ENCODE peak calls at places on chromosomes 1 and 21, in four cellular contexts. J, N, K and T are unnamed samples. For H3K27me3, the result is how much of the 10 kb centered on the place peaks cover.

GRCh38 chr1:172630060-172630818 is 28.7 kb upstream of the FASLG start:
- DNase-seq in J (no peak), N (no peak), K (peak), T (no peak)

GRCh38 chr1:3014041-3014440 is 7.2 kb upstream of the ACTRT2 start:
- DNase-seq in J (no peak), N (no peak), K (no peak), T (peak)

GRCh38 chr1:201705389-201705788 is 123.6 kb upstream of the IPO9 start:
- DNase-seq in J (no peak), N (no peak), K (no peak), T (no peak)

GRCh38 chr1:61741682-61742619 is at the start of gene PATJ:
- DNase-seq in J (no peak), N (peak), K (peak), T (no peak)

GRCh38 chr1:59738152-59738551 is 76.6 kb upstream of the HOOK1 start:
- DNase-seq in J (peak), N (no peak), K (peak), T (no peak)

GRCh38 chr1:41764608-41765007 is 154.1 kb downstream of the HIVEP3 start:
- DNase-seq in J (no peak), N (no peak), K (no peak), T (peak)

GRCh38 chr21:29114765-29115164 is 15.7 kb upstream of the MAP3K7CL start:
- DNase-seq in J (peak), N (peak), K (peak), T (no peak)

GRCh38 chr1:94237291-94238226 is at the start of gene ARHGAP29:
- DNase-seq in J (peak), N (peak), K (peak), T (peak)

GRCh38 chr21:39364949-39365348 is 16.1 kb upstream of the HMGN1 start:
- DNase-seq in J (no peak), N (no peak), K (no peak), T (no peak)

GRCh38 chr21:26850116-26850643 is 5.0 kb upstream of the ADAMTS1 start:
- DNase-seq in J (peak), N (no peak), K (peak), T (peak)

GRCh38 chr1:46517010-46517600 is 27.5 kb downstream of the DMBX1 start:
- DNase-seq in J (no peak), N (peak), K (peak), T (no peak)

GRCh38 chr1:43235451-43236121 is 34.2 kb upstream of the TMEM125 start:
- DNase-seq in J (no peak), N (no peak), K (peak), T (no peak)

GRCh38 chr1:76256289-76257223 is 182.0 kb downstream of the ST6GALNAC3 start:
- DNase-seq in J (no peak), N (no peak), K (no peak), T (no peak)

GRCh38 chr21:32554832-32555436 is 30.4 kb downstream of the TCP10L start:
- DNase-seq in J (no peak), N (no peak), K (no peak), T (no peak)

GRCh38 chr1:223831755-223832636 is 13.8 kb downstream of the TP53BP2 start:
- DNase-seq in J (peak), N (peak), K (peak), T (no peak)
- H3K27ac ChIP-seq in J (peak), N (peak), K (peak), T (no peak)

GRCh38 chr1:88462481-88463261 is 221.4 kb upstream of the PKN2 start:
- DNase-seq in J (peak), N (no peak), K (peak), T (no peak)
- H2AFZ ChIP-seq in J (peak), N (no peak), K (peak), T (no peak)

GRCh38 chr1:50425376-50426107 is 2.3 kb upstream of the DMRTA2 start:
- DNase-seq in J (no peak), N (no peak), K (no peak), T (no peak)
- H3K27me3 ChIP-seq in J (half or more), N (under half), K (under half), T (under half)

GRCh38 chr1:23381233-23381885 is 11.7 kb upstream of the ZNF436 start:
- DNase-seq in J (no peak), N (no peak), K (no peak), T (no peak)

GRCh38 chr1:23384312-23385058 is 14.8 kb upstream of the ZNF436 start:
- DNase-seq in J (peak), N (peak), K (peak), T (no peak)

GRCh38 chr1:23380719-23381118 is 11.1 kb upstream of the ZNF436 start:
- DNase-seq in J (no peak), N (no peak), K (no peak), T (no peak)

GRCh38 chr1:23385119-23385621 is 15.5 kb upstream of the ZNF436 start:
- DNase-seq in J (peak), N (no peak), K (no peak), T (no peak)

DNA sequence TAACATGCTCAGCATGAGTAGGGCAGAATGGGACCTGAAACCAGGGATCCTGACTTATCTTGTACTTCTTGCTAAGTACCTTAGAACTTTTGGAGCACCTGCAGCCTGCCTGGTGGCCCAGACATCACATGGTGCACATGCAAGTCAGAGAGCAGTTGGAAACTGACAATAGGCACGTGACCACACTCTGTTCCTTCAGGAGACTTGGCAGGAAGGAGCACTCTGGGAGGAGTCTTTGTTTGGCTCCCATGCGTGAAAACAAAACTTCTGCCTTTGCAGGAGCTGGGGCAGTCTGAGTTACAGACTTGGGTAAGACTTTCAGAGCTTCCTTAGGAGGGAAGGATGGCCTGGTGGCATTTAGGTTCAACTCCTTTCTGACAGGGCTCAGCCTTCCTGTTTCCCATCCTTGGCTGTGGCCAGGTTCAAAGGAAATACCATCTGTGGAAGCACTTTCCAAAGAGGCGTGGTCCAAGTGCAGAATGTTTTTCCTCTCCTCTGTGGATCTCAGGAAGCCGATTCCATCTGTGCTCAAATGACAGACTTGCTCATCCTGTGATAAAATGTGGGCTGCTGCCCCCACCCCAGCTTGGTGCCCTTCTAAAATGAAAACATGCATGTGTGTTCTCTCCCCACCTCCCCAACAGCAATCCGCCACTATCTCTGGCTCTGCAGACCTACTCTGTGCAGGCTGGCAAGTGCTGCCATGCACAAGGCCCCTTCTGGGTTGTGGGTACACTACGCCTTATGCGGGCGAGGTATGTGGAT is 14.1 kb upstream of the ZNF436 start:
- DNase-seq in J (no peak), N (no peak), K (no peak), T (no peak)
- H3K27ac ChIP-seq in J (no peak), N (no peak), K (no peak), T (no peak)

GRCh38 chr1:20215716-20216115 is 29.4 kb upstream of the PLA2G2C start:
- DNase-seq in J (no peak), N (no peak), K (no peak), T (no peak)

GRCh38 chr1:20212099-20212684 is 25.9 kb upstream of the PLA2G2C start:
- DNase-seq in J (no peak), N (no peak), K (peak), T (no peak)

GRCh38 chr1:20211511-20211931 is 25.2 kb upstream of the PLA2G2C start:
- DNase-seq in J (no peak), N (peak), K (peak), T (no peak)

GRCh38 chr1:20210736-20211405 is 24.6 kb upstream of the PLA2G2C start:
- DNase-seq in J (no peak), N (peak), K (no peak), T (no peak)

DNA sequence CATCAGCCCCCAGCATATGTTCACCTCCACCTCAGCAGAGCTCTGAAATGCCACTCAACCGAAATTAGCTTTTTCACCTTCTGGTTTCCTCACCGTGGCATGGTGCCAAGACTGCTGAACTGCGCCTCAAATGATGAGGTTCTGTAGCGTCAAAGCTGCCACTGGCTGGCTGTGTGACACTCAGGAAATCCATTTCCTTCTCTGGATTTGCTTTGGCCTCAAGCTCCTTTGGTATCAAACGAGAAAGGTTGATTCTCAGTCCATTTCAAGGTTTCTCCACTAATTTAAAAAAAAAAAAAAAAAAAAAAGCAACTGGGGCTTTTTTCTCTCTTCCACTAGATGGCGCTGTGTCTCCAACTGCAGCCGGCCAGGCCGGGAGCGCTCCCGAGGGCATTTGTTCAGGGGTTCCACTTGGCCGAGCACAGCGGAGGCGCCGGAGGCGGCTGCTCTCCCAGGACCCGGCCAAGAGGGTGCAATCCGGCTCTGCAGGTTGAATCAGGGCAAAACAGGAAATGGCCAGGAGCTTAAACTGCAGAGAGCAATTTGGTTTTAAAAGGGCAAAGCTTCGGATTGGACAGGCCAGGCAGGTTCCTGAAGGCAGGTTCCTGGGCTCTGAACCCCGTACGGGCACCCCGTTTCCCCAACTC is 26.5 kb upstream of the PLA2G2C start:
- DNase-seq in J (no peak), N (peak), K (peak), T (peak)
- H2AFZ ChIP-seq in J (no peak), N (peak), K (peak), T (no peak)

GRCh38 chr1:170203693-170204092 is 57.9 kb downstream of the NTMT2 start:
- DNase-seq in J (no peak), N (no peak), K (no peak), T (no peak)
- H3K27me3 ChIP-seq in J (under half), N (under half), K (under half), T (under half)

GRCh38 chr1:206752481-206752880 is 18.1 kb upstream of the IL19 start:
- DNase-seq in J (no peak), N (no peak), K (no peak), T (no peak)

GRCh38 chr1:206751891-206752290 is 18.7 kb upstream of the IL19 start:
- DNase-seq in J (no peak), N (no peak), K (no peak), T (no peak)

GRCh38 chr1:206744683-206745082 is 25.9 kb upstream of the IL19 start:
- DNase-seq in J (no peak), N (no peak), K (no peak), T (no peak)

GRCh38 chr1:206745301-206745700 is 25.3 kb upstream of the IL19 start:
- DNase-seq in J (no peak), N (no peak), K (no peak), T (no peak)

GRCh38 chr1:206748348-206749034 is 22.1 kb upstream of the IL19 start:
- DNase-seq in J (no peak), N (no peak), K (no peak), T (no peak)
- H3K27ac ChIP-seq in J (no peak), N (no peak), K (no peak), T (no peak)

DNA sequence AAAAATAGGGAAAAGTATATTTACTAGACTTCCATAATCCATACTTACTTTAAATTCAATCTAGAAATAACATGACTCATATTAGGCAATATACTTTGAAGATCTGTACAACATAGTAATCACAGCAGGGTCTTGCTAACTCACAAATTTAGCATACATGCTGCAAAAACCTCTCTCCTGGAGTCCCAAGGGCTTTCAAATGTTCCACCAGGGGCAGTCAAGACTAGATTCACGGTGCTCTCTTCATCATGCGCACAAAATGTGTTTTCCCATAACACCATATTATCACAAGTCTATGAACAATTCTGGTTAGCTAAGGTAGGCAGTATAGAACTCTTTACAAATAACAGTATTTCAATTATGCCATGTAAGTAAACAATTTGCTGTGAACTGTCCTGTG is 45.8 kb downstream of the SSX2IP start:
- DNase-seq in J (no peak), N (no peak), K (no peak), T (no peak)
- H2AFZ ChIP-seq in J (no peak), N (no peak), K (no peak), T (no peak)

GRCh38 chr1:8136766-8137165 is 110.7 kb upstream of the ERRFI1 start:
- DNase-seq in J (no peak), N (no peak), K (no peak), T (no peak)

GRCh38 chr1:8137406-8138244 is 111.5 kb upstream of the ERRFI1 start:
- DNase-seq in J (peak), N (peak), K (peak), T (no peak)

GRCh38 chr1:8138673-8139072 is 112.6 kb upstream of the ERRFI1 start:
- DNase-seq in J (no peak), N (no peak), K (no peak), T (no peak)

GRCh38 chr1:8139941-8140340 is 113.8 kb upstream of the ERRFI1 start:
- DNase-seq in J (no peak), N (no peak), K (no peak), T (no peak)

DNA sequence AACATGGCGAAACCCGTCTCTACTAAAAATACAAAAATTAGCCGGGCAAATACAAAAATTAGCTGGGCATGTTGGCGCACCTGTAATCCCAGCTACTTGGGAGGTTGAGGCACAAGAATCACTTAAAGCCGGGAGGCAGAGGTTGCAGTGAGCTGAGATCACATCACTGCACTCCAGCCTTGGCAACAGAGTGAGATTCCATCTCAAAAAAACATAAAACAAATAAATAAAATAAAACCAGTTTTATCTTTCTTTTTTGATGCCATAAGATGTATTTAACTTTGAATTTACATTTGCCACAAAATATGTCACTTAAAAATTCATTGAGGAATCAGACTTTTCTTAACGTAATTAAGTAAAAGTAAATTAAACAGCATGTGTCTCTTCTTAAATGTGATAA is 113.3 kb upstream of the ERRFI1 start:
- DNase-seq in J (no peak), N (no peak), K (no peak), T (no peak)
- H3K27me3 ChIP-seq in J (under half), N (under half), K (under half), T (under half)